ENCODE peak calls at places on chromosomes 11 and 22, in ten cellular contexts. O, E, F, S, J, D, Z, W, L and B are unnamed samples.

GRCh38 chr22:23498811-23499798 is 81.0 kb downstream of the IGLL1 start:
- DNase-seq in O (no peak), E (no peak), F (no peak), S (no peak), J (no peak), D (no peak), Z (no peak), W (no peak), L (no peak), B (no peak)

GRCh38 chr11:10181811-10182210 is 112.2 kb downstream of the SBF2 start:
- DNase-seq in O (no peak), E (no peak), F (no peak), S (no peak), J (no peak), D (peak; percentile 16), Z (no peak), W (no peak), L (no peak), B (no peak)

GRCh38 chr22:36252754-36253522 is at the start of gene APOL1:
- DNase-seq in O (peak; percentile 64), E (no peak), F (no peak), S (peak; percentile 18), J (peak; percentile 61), D (no peak), Z (peak; percentile 37), W (peak; percentile 19), L (peak; percentile 35), B (peak; percentile 44)

GRCh38 chr22:26709617-26710390 is 52.4 kb downstream of the MIAT start:
- DNase-seq in O (no peak), E (no peak), F (no peak), S (no peak), J (no peak), D (no peak), Z (no peak), W (no peak), L (no peak), B (no peak)

GRCh38 chr11:45659031-45659817 is 6.2 kb downstream of the CHST1 start:
- DNase-seq in O (no peak), E (no peak), F (no peak), S (no peak), J (no peak), D (no peak), Z (no peak), W (no peak), L (no peak), B (no peak)

GRCh38 chr11:218815-219593 is 11.5 kb downstream of the RIC8A start:
- DNase-seq in O (no peak), E (no peak), F (no peak), S (no peak), J (no peak), D (no peak), Z (no peak), W (no peak), L (no peak), B (no peak)

GRCh38 chr22:19978748-19979147 is 37.1 kb upstream of the TXNRD2 start:
- DNase-seq in O (no peak), E (no peak), F (no peak), S (no peak), J (no peak), D (no peak), Z (no peak), W (no peak), L (no peak), B (no peak)

GRCh38 chr11:31816467-31817053 is 5.4 kb upstream of the PAX6 start:
- DNase-seq in O (no peak), E (no peak), F (no peak), S (no peak), J (no peak), D (no peak), Z (no peak), W (no peak), L (no peak), B (no peak)

GRCh38 chr22:25644122-25644521 is 79.6 kb downstream of the GRK3 start:
- DNase-seq in O (no peak), E (no peak), F (no peak), S (no peak), J (peak; percentile 68), D (no peak), Z (peak; percentile 44), W (no peak), L (no peak), B (no peak)

GRCh38 chr11:114036958-114037357 is 22.6 kb upstream of the ZBTB16 start:
- DNase-seq in O (no peak), E (no peak), F (no peak), S (no peak), J (no peak), D (no peak), Z (no peak), W (no peak), L (no peak), B (no peak)

GRCh38 chr11:28760676-28761390 is 652.6 kb downstream of the METTL15 start:
- DNase-seq in O (no peak), E (no peak), F (no peak), S (no peak), J (no peak), D (peak; percentile 72), Z (no peak), W (no peak), L (no peak), B (no peak)

GRCh38 chr22:22045576-22046335 is 63.2 kb upstream of the TOP3B start:
- DNase-seq in O (no peak), E (no peak), F (no peak), S (no peak), J (no peak), D (no peak), Z (no peak), W (no peak), L (no peak), B (no peak)

GRCh38 chr11:46117842-46118241 is 3.4 kb downstream of the PHF21A start:
- DNase-seq in O (no peak), E (no peak), F (no peak), S (no peak), J (no peak), D (no peak), Z (no peak), W (no peak), L (no peak), B (no peak)

GRCh38 chr11:196786-197731 is 4.2 kb downstream of the SCGB1C1 start:
- DNase-seq in O (no peak), E (no peak), F (no peak), S (no peak), J (peak; percentile 15), D (no peak), Z (no peak), W (no peak), L (peak; percentile 2), B (no peak)

GRCh38 chr22:39135092-39135896 is 17.2 kb downstream of the CBX7 start:
- DNase-seq in O (no peak), E (no peak), F (no peak), S (no peak), J (peak; percentile 62), D (no peak), Z (peak; percentile 56), W (no peak), L (peak; percentile 52), B (peak; percentile 72)

GRCh38 chr11:61082161-61082870 is 20.0 kb upstream of the CD5 start:
- DNase-seq in O (no peak), E (no peak), F (no peak), S (no peak), J (no peak), D (no peak), Z (no peak), W (no peak), L (no peak), B (no peak)

GRCh38 chr11:119029340-119030028 is 1.2 kb downstream of the SLC37A4 start:
- DNase-seq in O (no peak), E (no peak), F (no peak), S (no peak), J (no peak), D (peak; percentile 62), Z (no peak), W (no peak), L (no peak), B (no peak)

GRCh38 chr22:19088866-19089595 is 33.2 kb downstream of the DGCR2 start:
- DNase-seq in O (no peak), E (no peak), F (no peak), S (no peak), J (no peak), D (no peak), Z (no peak), W (no peak), L (no peak), B (no peak)

GRCh38 chr11:15266999-15267398 is 152.3 kb downstream of the INSC start:
- DNase-seq in O (no peak), E (no peak), F (no peak), S (no peak), J (no peak), D (no peak), Z (no peak), W (no peak), L (no peak), B (no peak)